ENCODE peak calls at places on chromosomes 6 and 20, in four cellular contexts. X, C, B and Q are unnamed samples.

GRCh38 chr20:32483351-32484220 is 101.5 kb downstream of the NOL4L start:
- DNase-seq in X (peak), C (peak), B (peak), Q (peak)

GRCh38 chr20:58140787-58141396 is 87.6 kb downstream of the ANKRD60 start:
- DNase-seq in C (no peak), B (no peak), X (no peak), Q (no peak)

GRCh38 chr6:43173496-43174262 is 2.6 kb downstream of the SRF start:
- DNase-seq in B (no peak), C (no peak), X (no peak), Q (no peak)

GRCh38 chr6:111032493-111033140 is 50.8 kb downstream of the RPF2 start:
- DNase-seq in C (no peak), X (no peak), B (no peak), Q (no peak)

GRCh38 chr20:47466193-47466592 is 35.5 kb upstream of the NCOA3 start:
- DNase-seq in C (peak), B (no peak), X (no peak), Q (no peak)

GRCh38 chr6:16205377-16206144 is 32.8 kb upstream of the GMPR start:
- DNase-seq in X (no peak), C (peak), B (no peak), Q (no peak)

GRCh38 chr6:71619836-71620235 is 266.5 kb upstream of the RIMS1 start:
- DNase-seq in X (no peak), C (peak), B (no peak), Q (no peak)

GRCh38 chr6:190596-191395 is 101.5 kb upstream of the DUSP22 start:
- DNase-seq in C (no peak), B (no peak), X (no peak), Q (no peak)

GRCh38 chr20:47024461-47024937 is 129.9 kb downstream of the EYA2 start:
- DNase-seq in C (peak), B (no peak), X (no peak), Q (peak)

GRCh38 chr6:64281167-64281566 is 645.6 kb downstream of the PHF3 start:
- DNase-seq in C (no peak), X (no peak), B (no peak), Q (no peak)

GRCh38 chr6:64280569-64280968 is 645.0 kb downstream of the PHF3 start:
- DNase-seq in C (no peak), X (peak), B (no peak), Q (no peak)
- TF ChIP-seq CTCF in C (peak), X (peak), B (no peak), Q (no peak)

DNA sequence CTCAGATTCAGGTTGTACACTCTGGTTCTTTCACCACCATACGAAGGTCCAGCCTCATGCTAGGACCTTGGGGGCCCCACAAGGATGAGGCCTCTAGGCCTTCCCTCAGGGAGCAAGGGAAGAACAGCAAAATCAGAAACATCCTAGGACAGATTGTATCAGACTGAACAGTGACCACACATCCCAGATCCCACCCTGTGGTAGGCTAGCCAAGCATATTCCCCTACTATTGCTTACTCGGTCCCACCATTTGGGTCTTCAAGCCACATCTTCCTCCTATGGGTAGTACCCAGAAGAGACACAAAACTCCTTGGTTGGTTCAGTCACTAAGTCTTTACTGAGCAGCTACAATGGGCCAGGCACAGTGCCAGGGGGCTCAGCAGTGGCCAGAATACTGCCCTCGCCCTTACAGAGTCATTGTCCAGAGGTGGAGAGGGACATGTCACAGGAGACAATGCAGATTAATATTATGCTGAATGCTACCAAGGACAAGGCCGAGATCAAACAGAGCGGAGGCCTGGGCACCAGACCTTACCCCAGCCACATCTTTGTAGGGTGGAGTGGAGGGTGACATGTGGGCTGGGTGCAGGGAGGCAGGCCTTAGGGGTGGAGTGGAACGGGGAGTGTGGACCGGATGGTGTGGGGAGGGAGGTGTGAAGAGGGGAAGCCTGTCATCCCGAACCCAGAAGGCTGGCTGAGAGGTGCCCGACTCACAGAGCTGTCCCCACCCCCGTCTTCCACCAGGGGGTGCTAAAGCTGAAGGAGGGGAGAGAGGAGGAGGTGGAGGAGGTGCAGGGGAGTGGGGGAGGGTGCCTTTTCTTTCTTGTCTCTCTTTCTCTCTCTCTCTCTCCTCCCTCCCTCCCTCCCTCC is 6.8 kb upstream of the MAPK13 start:
- DNase-seq in X (peak), B (peak), C (peak), Q (peak)
- TF ChIP-seq CTCF in X (peak), B (peak), C (peak), Q (peak)

GRCh38 chr6:133833905-133834304 is 55.0 kb upstream of the TCF21 start:
- DNase-seq in C (no peak), B (no peak), X (no peak), Q (no peak)

GRCh38 chr6:133837801-133838349 is 51.0 kb upstream of the TCF21 start:
- DNase-seq in X (peak), B (peak), C (no peak), Q (peak)

GRCh38 chr6:133834472-133835170 is 54.3 kb upstream of the TCF21 start:
- DNase-seq in B (no peak), C (no peak), X (no peak), Q (no peak)

GRCh38 chr6:133835901-133836300 is 53.0 kb upstream of the TCF21 start:
- DNase-seq in C (no peak), B (no peak), X (no peak), Q (no peak)
- TF ChIP-seq CTCF in C (no peak), B (no peak), X (no peak), Q (no peak)

GRCh38 chr20:51046021-51046985 is 23.4 kb upstream of the KCNG1 start:
- DNase-seq in B (no peak), C (no peak), X (no peak), Q (no peak)
- TF ChIP-seq CTCF in B (no peak), C (no peak), X (no peak), Q (no peak)

GRCh38 chr6:13769655-13770053 is 44.7 kb downstream of the MCUR1 start:
- DNase-seq in B (no peak), X (no peak), C (no peak), Q (no peak)
- TF ChIP-seq CTCF in B (no peak), X (no peak), C (no peak), Q (no peak)